ENCODE peak calls at places on chromosomes 1 and 21, in five cellular contexts. One of them, this sample, is unnamed.

GRCh38 chr1:1298861-1299685 is 8.7 kb downstream of the ACAP3 start:
- DNase-seq in lung: no peak
- DNase-seq in ovary: no peak
- DNase-seq in heart left ventricle: no peak
- DNase-seq in PC-9: no peak
- DNase-seq in this sample: peak; percentile 70

GRCh38 chr1:79235221-79236002 is 228.9 kb upstream of the ADGRL4 start:
- DNase-seq in ovary: no peak
- DNase-seq in heart left ventricle: no peak
- DNase-seq in lung: no peak
- DNase-seq in PC-9: no peak
- DNase-seq in this sample: no peak

GRCh38 chr1:107935396-107936064 is 29.4 kb downstream of the VAV3 start:
- DNase-seq in heart left ventricle: no peak
- DNase-seq in lung: no peak
- DNase-seq in ovary: no peak
- DNase-seq in PC-9: no peak
- DNase-seq in this sample: no peak

GRCh38 chr1:29703596-29703995 is 467.3 kb downstream of the PTPRU start:
- DNase-seq in ovary: no peak
- DNase-seq in heart left ventricle: no peak
- DNase-seq in lung: no peak
- DNase-seq in PC-9: peak; percentile 41
- DNase-seq in this sample: peak; percentile 22

GRCh38 chr1:18972531-18972930 is 16.1 kb upstream of the IFFO2 start:
- DNase-seq in PC-9: peak; percentile 56
- DNase-seq in heart left ventricle: no peak
- DNase-seq in ovary: no peak
- DNase-seq in lung: no peak
- DNase-seq in this sample: no peak

GRCh38 chr21:46344219-46344915 is 20.4 kb downstream of the PCNT start:
- DNase-seq in PC-9: no peak
- DNase-seq in ovary: no peak
- DNase-seq in lung: no peak
- DNase-seq in heart left ventricle: no peak
- DNase-seq in this sample: no peak

GRCh38 chr1:246306415-246307037 is 200.6 kb downstream of the SMYD3 start:
- DNase-seq in heart left ventricle: no peak
- DNase-seq in lung: no peak
- DNase-seq in ovary: no peak
- DNase-seq in PC-9: no peak
- DNase-seq in this sample: no peak

GRCh38 chr1:8510041-8510823 is 192.3 kb downstream of the SLC45A1 start:
- DNase-seq in lung: no peak
- DNase-seq in heart left ventricle: no peak
- DNase-seq in ovary: no peak
- DNase-seq in PC-9: no peak
- DNase-seq in this sample: peak; percentile 58

GRCh38 chr21:32009263-32009662 is 136.4 kb downstream of the HUNK start:
- DNase-seq in lung: no peak
- DNase-seq in PC-9: no peak
- DNase-seq in heart left ventricle: no peak
- DNase-seq in ovary: no peak
- DNase-seq in this sample: no peak

GRCh38 chr1:168225476-168226190 is at the start of gene SFT2D2:
- DNase-seq in heart left ventricle: peak; percentile 89
- DNase-seq in ovary: peak; percentile 87
- DNase-seq in PC-9: peak; percentile 63
- DNase-seq in lung: peak; percentile 76
- DNase-seq in this sample: peak; percentile 57

GRCh38 chr21:30340714-30341573 is 3.5 kb upstream of the KRTAP27-1 start:
- DNase-seq in heart left ventricle: no peak
- DNase-seq in lung: no peak
- DNase-seq in PC-9: no peak
- DNase-seq in ovary: no peak
- DNase-seq in this sample: no peak

GRCh38 chr21:18387994-18388393 is 15.6 kb downstream of the TMPRSS15 start:
- DNase-seq in ovary: no peak
- DNase-seq in lung: no peak
- DNase-seq in PC-9: no peak
- DNase-seq in heart left ventricle: no peak
- DNase-seq in this sample: no peak

GRCh38 chr1:98515744-98516143 is 145.8 kb upstream of the SNX7 start:
- DNase-seq in ovary: no peak
- DNase-seq in lung: no peak
- DNase-seq in heart left ventricle: no peak
- DNase-seq in PC-9: no peak
- DNase-seq in this sample: no peak

GRCh38 chr1:9459784-9460407 is 79.4 kb upstream of the SLC25A33 start:
- DNase-seq in lung: no peak
- DNase-seq in PC-9: no peak
- DNase-seq in ovary: no peak
- DNase-seq in heart left ventricle: peak; percentile 2
- DNase-seq in this sample: no peak

GRCh38 chr1:67687649-67688048 is 2.6 kb downstream of the GADD45A start:
- DNase-seq in heart left ventricle: no peak
- DNase-seq in PC-9: peak; percentile 83
- DNase-seq in ovary: no peak
- DNase-seq in lung: no peak
- DNase-seq in this sample: no peak

GRCh38 chr21:28374881-28375280 is 617.8 kb downstream of the LTN1 start:
- DNase-seq in heart left ventricle: no peak
- DNase-seq in ovary: no peak
- DNase-seq in PC-9: no peak
- DNase-seq in lung: no peak
- DNase-seq in this sample: no peak

GRCh38 chr1:208047476-208047934 is 136.6 kb upstream of the CD34 start:
- DNase-seq in ovary: peak; percentile 93
- DNase-seq in lung: peak; percentile 62
- DNase-seq in heart left ventricle: peak; percentile 79
- DNase-seq in PC-9: no peak
- DNase-seq in this sample: peak; percentile 38

GRCh38 chr1:24896176-24896575 is 33.9 kb downstream of the RUNX3 start:
- DNase-seq in ovary: no peak
- DNase-seq in lung: no peak
- DNase-seq in PC-9: no peak
- DNase-seq in heart left ventricle: no peak
- DNase-seq in this sample: no peak

GRCh38 chr1:206507395-206508129 is at the start of gene RASSF5:
- DNase-seq in ovary: peak; percentile 74
- DNase-seq in lung: peak; percentile 89
- DNase-seq in heart left ventricle: peak; percentile 90
- DNase-seq in PC-9: peak; percentile 57
- DNase-seq in this sample: peak; percentile 82

GRCh38 chr1:81032374-81032773 is 768.4 kb upstream of the ADGRL2 start:
- DNase-seq in lung: no peak
- DNase-seq in ovary: no peak
- DNase-seq in heart left ventricle: no peak
- DNase-seq in PC-9: no peak
- DNase-seq in this sample: no peak

GRCh38 chr1:150233359-150234308 is 2.3 kb downstream of the ANP32E start:
- DNase-seq in ovary: peak; percentile 43
- DNase-seq in lung: peak; percentile 39
- DNase-seq in PC-9: peak; percentile 69
- DNase-seq in heart left ventricle: no peak
- DNase-seq in this sample: no peak

GRCh38 chr21:42366292-42367010 is at the start of gene TFF1:
- DNase-seq in ovary: no peak
- DNase-seq in heart left ventricle: no peak
- DNase-seq in lung: no peak
- DNase-seq in PC-9: peak; percentile 87
- DNase-seq in this sample: no peak

GRCh38 chr1:73899311-73899710 is 298.7 kb downstream of the LRRIQ3 start:
- DNase-seq in PC-9: no peak
- DNase-seq in heart left ventricle: no peak
- DNase-seq in ovary: no peak
- DNase-seq in lung: no peak
- DNase-seq in this sample: no peak

GRCh38 chr1:53543130-53543770 is 84.1 kb downstream of the DMRTB1 start:
- DNase-seq in heart left ventricle: peak; percentile 38
- DNase-seq in PC-9: no peak
- DNase-seq in ovary: no peak
- DNase-seq in lung: no peak
- DNase-seq in this sample: no peak

GRCh38 chr1:57761628-57762027 is 337.8 kb upstream of the DAB1 start:
- DNase-seq in ovary: no peak
- DNase-seq in heart left ventricle: no peak
- DNase-seq in PC-9: no peak
- DNase-seq in lung: no peak
- DNase-seq in this sample: no peak

GRCh38 chr1:196143602-196144342 is 464.5 kb downstream of the KCNT2 start:
- DNase-seq in lung: no peak
- DNase-seq in heart left ventricle: no peak
- DNase-seq in PC-9: no peak
- DNase-seq in ovary: no peak
- DNase-seq in this sample: no peak

GRCh38 chr21:44528634-44528995 is 11.4 kb downstream of the KRTAP10-1 start:
- DNase-seq in PC-9: no peak
- DNase-seq in ovary: no peak
- DNase-seq in heart left ventricle: peak; percentile 21
- DNase-seq in lung: no peak
- DNase-seq in this sample: no peak

DNA sequence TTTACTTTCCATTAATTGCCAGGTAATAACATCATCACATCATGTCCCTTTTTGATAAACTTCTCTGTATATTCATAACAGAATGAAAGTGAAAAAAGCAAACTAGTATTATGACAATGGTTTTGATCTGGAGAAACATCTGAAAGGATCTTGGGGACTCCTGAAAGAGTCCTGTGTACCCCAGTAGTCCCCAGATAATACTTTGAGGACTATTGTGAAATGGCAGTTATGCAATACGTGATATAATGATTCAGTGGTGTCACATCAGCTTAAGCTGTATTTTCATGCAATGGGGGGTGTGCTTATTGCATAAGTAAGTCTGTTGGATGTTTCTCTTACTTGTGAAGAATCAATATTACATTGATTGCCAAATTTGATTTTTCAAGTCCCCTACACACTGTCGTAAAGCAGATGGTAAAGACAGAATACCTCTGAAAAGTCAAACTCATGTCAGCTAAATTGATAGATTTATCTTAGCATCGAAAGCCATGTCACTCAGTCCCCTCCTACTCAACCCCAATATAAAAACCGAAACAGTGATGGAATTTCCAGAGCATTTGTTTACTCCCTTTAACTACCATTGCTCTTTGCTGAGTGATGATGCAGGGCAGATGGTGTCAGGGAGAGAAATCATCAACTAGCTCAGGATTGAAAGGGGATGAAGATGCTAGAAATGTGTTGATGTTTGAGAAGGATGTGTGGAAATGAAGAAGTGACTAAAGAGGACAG is 146.7 kb upstream of the C1orf105 start:
- DNase-seq in PC-9: no peak
- DNase-seq in lung: no peak
- DNase-seq in heart left ventricle: no peak
- DNase-seq in ovary: no peak
- DNase-seq in this sample: no peak
- H3K4me3 ChIP-seq in PC-9: no peak overlapping the region
- H3K4me3 ChIP-seq in lung: no peak overlapping the region
- H3K4me3 ChIP-seq in heart left ventricle: no peak overlapping the region
- H3K4me3 ChIP-seq in ovary: no peak overlapping the region
- H3K4me3 ChIP-seq in this sample: no peak overlapping the region

GRCh38 chr1:171429137-171429536 is 56.2 kb upstream of the PRRC2C start:
- DNase-seq in ovary: no peak
- DNase-seq in heart left ventricle: no peak
- DNase-seq in PC-9: no peak
- DNase-seq in lung: no peak
- DNase-seq in this sample: no peak

GRCh38 chr1:171433451-171433850 is 51.9 kb upstream of the PRRC2C start:
- DNase-seq in ovary: no peak
- DNase-seq in lung: no peak
- DNase-seq in PC-9: no peak
- DNase-seq in heart left ventricle: no peak
- DNase-seq in this sample: no peak

GRCh38 chr1:171432473-171432872 is 52.9 kb upstream of the PRRC2C start:
- DNase-seq in ovary: no peak
- DNase-seq in heart left ventricle: no peak
- DNase-seq in PC-9: no peak
- DNase-seq in lung: no peak
- DNase-seq in this sample: no peak

GRCh38 chr1:171434717-171435346 is 50.5 kb upstream of the PRRC2C start:
- DNase-seq in heart left ventricle: no peak
- DNase-seq in PC-9: no peak
- DNase-seq in lung: no peak
- DNase-seq in ovary: no peak
- DNase-seq in this sample: no peak

GRCh38 chr1:171431994-171432393 is 53.3 kb upstream of the PRRC2C start:
- DNase-seq in lung: no peak
- DNase-seq in ovary: no peak
- DNase-seq in PC-9: no peak
- DNase-seq in heart left ventricle: no peak
- DNase-seq in this sample: no peak
- H3K27ac ChIP-seq in lung: no peak overlapping the region
- H3K27ac ChIP-seq in ovary: no peak overlapping the region
- H3K27ac ChIP-seq in PC-9: no peak overlapping the region
- H3K27ac ChIP-seq in heart left ventricle: no peak overlapping the region
- H3K27ac ChIP-seq in this sample: no peak overlapping the region

GRCh38 chr1:21052034-21052433 is 124.7 kb downstream of the EIF4G3 start:
- DNase-seq in PC-9: no peak
- DNase-seq in heart left ventricle: no peak
- DNase-seq in lung: no peak
- DNase-seq in ovary: no peak
- DNase-seq in this sample: no peak

GRCh38 chr1:21051177-21051576 is 125.5 kb downstream of the EIF4G3 start:
- DNase-seq in PC-9: no peak
- DNase-seq in ovary: no peak
- DNase-seq in heart left ventricle: no peak
- DNase-seq in lung: no peak
- DNase-seq in this sample: no peak

GRCh38 chr1:21048462-21048861 is 128.2 kb downstream of the EIF4G3 start:
- DNase-seq in ovary: no peak
- DNase-seq in lung: no peak
- DNase-seq in heart left ventricle: no peak
- DNase-seq in PC-9: no peak
- DNase-seq in this sample: no peak

GRCh38 chr1:21046132-21046531 is 130.6 kb downstream of the EIF4G3 start:
- DNase-seq in PC-9: no peak
- DNase-seq in heart left ventricle: no peak
- DNase-seq in lung: no peak
- DNase-seq in ovary: no peak
- DNase-seq in this sample: no peak

GRCh38 chr1:21050031-21050430 is 126.7 kb downstream of the EIF4G3 start:
- DNase-seq in ovary: no peak
- DNase-seq in lung: no peak
- DNase-seq in heart left ventricle: no peak
- DNase-seq in PC-9: no peak
- DNase-seq in this sample: no peak
- TF ChIP-seq CTCF in ovary: no peak
- TF ChIP-seq CTCF in lung: no peak
- TF ChIP-seq CTCF in heart left ventricle: no peak
- TF ChIP-seq CTCF in PC-9: no peak
- TF ChIP-seq CTCF in this sample: no peak

DNA sequence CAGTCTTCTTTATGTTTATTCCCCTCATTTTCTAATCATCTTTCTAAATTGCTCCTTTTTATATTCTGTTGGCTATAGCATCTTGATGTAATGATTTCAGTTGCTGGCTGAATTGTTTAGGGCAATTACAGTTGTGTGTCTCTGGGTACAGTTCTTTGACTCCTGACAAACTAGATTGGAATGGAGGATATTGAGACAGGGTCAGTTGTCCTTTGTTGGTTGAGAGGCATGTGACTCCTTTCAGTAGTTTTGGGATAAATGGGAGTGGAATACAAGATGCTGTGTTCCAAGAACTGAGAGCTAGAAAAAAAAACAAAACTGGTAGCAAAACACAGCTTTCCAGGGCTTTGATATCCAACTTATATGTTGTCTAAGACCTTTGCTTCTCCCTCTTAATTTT is 1.5 kb downstream of the CENPF start:
- DNase-seq in lung: no peak
- DNase-seq in ovary: no peak
- DNase-seq in heart left ventricle: no peak
- DNase-seq in PC-9: peak; percentile 55
- DNase-seq in this sample: no peak
- H3K4me3 ChIP-seq in lung: no peak overlapping the region
- H3K4me3 ChIP-seq in ovary: no peak overlapping the region
- H3K4me3 ChIP-seq in heart left ventricle: peak overlapping the region; percentile 84
- H3K4me3 ChIP-seq in PC-9: peak overlapping the region; percentile 74
- H3K4me3 ChIP-seq in this sample: no peak overlapping the region

This sample was measured in dorsolateral prefrontal cortex.